ENCODE peak calls at places on chromosome 11, in five cellular contexts. A, Y, S, P and G are unnamed samples.

GRCh38 chr11:129230006-129230405 is 37.9 kb upstream of the ARHGAP32 start:
- DNase-seq in A (peak; percentile 54), Y (no peak), S (no peak), P (no peak), G (no peak)

GRCh38 chr11:83272627-83273026 is 13.5 kb downstream of the CCDC90B start:
- DNase-seq in A (no peak), Y (no peak), S (no peak), P (no peak), G (peak; percentile 43)

GRCh38 chr11:48055292-48056132 is 75.2 kb downstream of the PTPRJ start:
- DNase-seq in A (no peak), Y (no peak), S (peak; percentile 25), P (no peak), G (peak; percentile 48)

GRCh38 chr11:14906614-14907392 is 14.8 kb upstream of the CYP2R1 start:
- DNase-seq in A (no peak), Y (no peak), S (peak; percentile 6), P (no peak), G (no peak)

GRCh38 chr11:91686700-91687099 is 537.9 kb upstream of the FAT3 start:
- DNase-seq in A (no peak), Y (no peak), S (no peak), P (no peak), G (no peak)

GRCh38 chr11:36292311-36292722 is 3.1 kb upstream of the COMMD9 start:
- DNase-seq in A (peak; percentile 90), Y (no peak), S (no peak), P (no peak), G (no peak)

GRCh38 chr11:74535371-74536118 is 42.0 kb upstream of the LIPT2 start:
- DNase-seq in A (peak; percentile 64), Y (no peak), S (no peak), P (no peak), G (no peak)

GRCh38 chr11:117604349-117604995 is 192.5 kb downstream of the DSCAML1 start:
- DNase-seq in A (no peak), Y (no peak), S (peak; percentile 38), P (no peak), G (no peak)

GRCh38 chr11:117823294-117823940 is 1.1 kb downstream of the FXYD2 start:
- DNase-seq in A (peak; percentile 47), Y (no peak), S (no peak), P (peak; percentile 42), G (no peak)

GRCh38 chr11:26134481-26135355 is 197.2 kb upstream of the ANO3 start:
- DNase-seq in A (peak; percentile 23), Y (no peak), S (no peak), P (no peak), G (no peak)

GRCh38 chr11:73931039-73931645 is 19.7 kb upstream of the DNAJB13 start:
- DNase-seq in A (peak; percentile 90), Y (peak; percentile 29), S (peak; percentile 24), P (peak; percentile 78), G (peak; percentile 91)

GRCh38 chr11:32396331-32396730 is 39.0 kb downstream of the WT1 start:
- DNase-seq in A (no peak), Y (no peak), S (no peak), P (no peak), G (no peak)

GRCh38 chr11:115578275-115578674 is 74.1 kb upstream of the CADM1 start:
- DNase-seq in A (no peak), Y (no peak), S (no peak), P (no peak), G (no peak)

GRCh38 chr11:41281131-41281742 is 178.2 kb downstream of the LRRC4C start:
- DNase-seq in A (peak; percentile 78), Y (peak; percentile 34), S (no peak), P (no peak), G (no peak)

GRCh38 chr11:7516488-7516887 is 2.7 kb downstream of the PPFIBP2 start:
- DNase-seq in A (no peak), Y (no peak), S (no peak), P (no peak), G (no peak)

GRCh38 chr11:75668508-75669297 is at the start of gene MAP6:
- DNase-seq in A (peak; percentile 42), Y (no peak), S (peak; percentile 9), P (peak; percentile 75), G (no peak)

GRCh38 chr11:35619030-35619753 is 932 bp downstream of the FJX1 start:
- DNase-seq in A (peak; percentile 95), Y (no peak), S (peak; percentile 52), P (peak; percentile 57), G (no peak)

GRCh38 chr11:134342572-134343340 is 11.0 kb downstream of the GLB1L2 start:
- DNase-seq in A (no peak), Y (no peak), S (no peak), P (no peak), G (no peak)

GRCh38 chr11:119666463-119667131 is 62.4 kb downstream of the NECTIN1 start:
- DNase-seq in A (peak; percentile 24), Y (no peak), S (peak; percentile 87), P (peak; percentile 86), G (no peak)

GRCh38 chr11:11387906-11388305 is 34.9 kb upstream of the CSNK2A3 start:
- DNase-seq in A (no peak), Y (no peak), S (no peak), P (no peak), G (no peak)

GRCh38 chr11:6402061-6402470 is 11.8 kb downstream of the SMPD1 start:
- DNase-seq in A (no peak), Y (no peak), S (no peak), P (no peak), G (no peak)

GRCh38 chr11:134317103-134317502 is 14.7 kb upstream of the GLB1L2 start:
- DNase-seq in A (no peak), Y (no peak), S (no peak), P (no peak), G (no peak)

GRCh38 chr11:92886243-92886905 is 83.1 kb upstream of the MTNR1B start:
- DNase-seq in A (peak; percentile 84), Y (peak; percentile 16), S (peak; percentile 54), P (peak; percentile 68), G (no peak)

GRCh38 chr11:99968336-99968735 is 718.8 kb upstream of the ARHGAP42 start:
- DNase-seq in A (peak; percentile 57), Y (no peak), S (no peak), P (no peak), G (no peak)

GRCh38 chr11:79068356-79068755 is 372.5 kb downstream of the TENM4 start:
- DNase-seq in A (no peak), Y (no peak), S (no peak), P (no peak), G (no peak)

GRCh38 chr11:96426356-96427103 is 36.7 kb downstream of the JRKL start:
- DNase-seq in A (peak; percentile 71), Y (no peak), S (no peak), P (no peak), G (peak; percentile 9)

GRCh38 chr11:16191212-16191851 is 165.0 kb downstream of the SOX6 start:
- DNase-seq in A (no peak), Y (no peak), S (no peak), P (no peak), G (no peak)
- H3K4me3 ChIP-seq in A (no peak overlapping the region), Y (no peak overlapping the region), S (no peak overlapping the region), P (no peak overlapping the region), G (no peak overlapping the region)

GRCh38 chr11:114099392-114100178 is 40.1 kb downstream of the ZBTB16 start:
- DNase-seq in A (no peak), Y (no peak), S (peak; percentile 61), P (no peak), G (no peak)
- TF ChIP-seq CTCF in A (no peak), Y (no peak), S (peak; percentile 14), P (no peak), G (no peak)

DNA sequence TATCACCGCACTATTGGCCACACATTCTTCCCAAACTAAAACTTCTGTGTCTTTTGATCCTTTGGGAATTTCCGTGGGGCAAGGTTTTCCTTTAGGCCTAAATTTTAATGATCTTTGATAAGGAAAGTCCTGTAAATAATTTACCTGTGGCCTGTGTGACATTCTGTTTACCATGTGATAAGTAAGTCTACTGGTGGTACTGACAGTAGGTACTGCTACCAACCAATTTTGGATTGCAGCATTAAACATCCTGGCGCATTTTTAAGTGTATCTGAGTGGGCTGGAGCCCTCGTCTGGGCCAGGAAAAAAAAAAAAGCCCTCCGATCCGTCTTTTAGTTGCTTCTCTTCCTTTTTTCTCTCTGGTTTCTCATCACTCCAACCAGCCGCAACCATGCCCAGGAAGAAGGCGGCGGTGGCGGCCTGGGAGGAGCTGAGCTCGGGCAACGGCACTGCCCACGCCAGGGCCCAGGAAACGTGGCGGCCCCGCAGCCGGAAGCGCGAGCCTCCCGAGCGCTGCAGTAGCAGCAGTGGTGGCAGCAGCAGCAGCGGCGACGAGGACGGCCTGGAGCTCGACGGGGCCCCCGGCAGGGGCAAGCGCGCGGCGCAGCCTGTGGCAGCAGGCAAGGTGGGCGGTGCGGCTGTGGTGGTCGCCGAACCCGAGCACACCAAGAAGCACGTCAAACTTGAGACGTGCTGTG is 33.6 kb downstream of the ASRGL1 start:
- DNase-seq in A (no peak), Y (no peak), S (peak; percentile 59), P (no peak), G (no peak)
- H3K4me3 ChIP-seq in A (no peak overlapping the region), Y (no peak overlapping the region), S (no peak overlapping the region), P (no peak overlapping the region), G (no peak overlapping the region)

DNA sequence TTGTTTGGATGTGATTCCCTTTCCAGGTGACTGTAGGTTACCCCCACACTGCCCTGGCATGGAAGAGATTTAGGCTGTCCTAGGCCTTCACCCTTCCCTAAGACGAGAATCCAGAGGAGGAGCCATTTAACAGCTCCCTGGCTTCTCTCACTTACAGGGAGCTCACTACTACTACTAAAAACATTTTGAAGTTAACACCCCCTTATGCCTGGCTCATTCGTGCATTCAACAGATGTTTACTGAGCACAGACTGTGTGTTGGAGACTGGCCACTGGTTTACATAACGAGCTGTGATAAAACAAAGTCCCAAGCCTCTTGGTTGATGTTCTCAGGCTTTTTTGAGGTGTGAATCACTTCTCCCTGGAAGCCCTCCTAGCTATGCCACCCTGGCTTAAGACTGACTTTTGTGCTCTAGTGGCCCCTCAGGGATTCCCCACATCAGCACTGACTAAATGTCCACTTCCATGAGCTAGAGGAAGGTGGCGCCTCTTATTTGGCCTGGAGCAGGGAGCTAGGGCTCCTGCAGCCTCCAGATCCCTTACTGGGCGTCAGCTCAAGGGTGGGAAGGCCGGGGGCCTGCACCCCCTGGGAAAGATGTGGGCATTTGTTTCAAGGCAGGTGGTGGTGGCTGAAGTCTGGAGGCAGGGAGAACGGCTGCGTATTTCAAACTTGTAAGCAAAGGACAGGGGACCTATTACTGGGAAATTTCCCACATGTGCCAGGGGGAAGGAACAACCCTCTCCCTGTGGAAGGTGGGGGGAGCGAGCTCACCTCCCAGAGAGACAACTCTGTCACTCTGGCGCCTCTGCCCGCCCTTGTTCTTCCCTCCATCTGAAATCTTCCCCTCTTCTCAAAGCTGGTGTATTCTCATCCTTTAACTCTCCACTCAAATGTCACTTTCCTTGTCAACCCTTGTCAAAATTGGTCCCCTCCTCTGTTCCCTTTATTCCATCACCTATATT is 19.4 kb upstream of the MALAT1 start:
- DNase-seq in A (peak; percentile 42), Y (peak; percentile 81), S (peak; percentile 82), P (peak; percentile 65), G (peak; percentile 72)
- TF ChIP-seq CTCF in A (peak; percentile 47), Y (peak; percentile 52), S (peak; percentile 21), P (peak; percentile 58), G (peak; percentile 56)

GRCh38 chr11:102280237-102280833 is 36.9 kb upstream of the BIRC3 start:
- DNase-seq in A (no peak), Y (no peak), S (no peak), P (no peak), G (no peak)
- H3K4me3 ChIP-seq in A (no peak overlapping the region), Y (no peak overlapping the region), S (no peak overlapping the region), P (no peak overlapping the region), G (no peak overlapping the region)

GRCh38 chr11:50174189-50174588 is 141.5 kb downstream of the OR4C45 start:
- DNase-seq in A (no peak), Y (peak; percentile 5), S (no peak), P (no peak), G (no peak)
- TF ChIP-seq CTCF in A (no peak), Y (no peak), S (no peak), P (no peak), G (no peak)